ENCODE peak calls at places on chromosome 5, in four cellular contexts. Z, W, P and C are unnamed samples.

GRCh38 chr5:151448038-151448985 is 909 bp downstream of the SLC36A1 start:
- DNase-seq in Z (peak; percentile 47), W (no peak), P (no peak), C (no peak)

GRCh38 chr5:103373576-103374472 is 115.3 kb downstream of the MACIR start:
- DNase-seq in Z (no peak), W (no peak), P (no peak), C (no peak)

GRCh38 chr5:59390074-59390659 is 503.4 kb downstream of the PDE4D start:
- DNase-seq in Z (no peak), W (peak; percentile 46), P (no peak), C (no peak)

GRCh38 chr5:171571663-171572062 is 152.2 kb downstream of the FGF18 start:
- DNase-seq in Z (peak; percentile 53), W (peak; percentile 57), P (no peak), C (peak; percentile 41)

GRCh38 chr5:169832845-169833244 is 147.4 kb downstream of the INSYN2B start:
- DNase-seq in Z (no peak), W (no peak), P (no peak), C (no peak)

GRCh38 chr5:82221020-82221419 is 57.1 kb downstream of the RPS23 start:
- DNase-seq in Z (no peak), W (no peak), P (no peak), C (no peak)

GRCh38 chr5:83562817-83563557 is 91.4 kb downstream of the VCAN start:
- DNase-seq in Z (no peak), W (peak; percentile 83), P (no peak), C (no peak)

GRCh38 chr5:87411586-87412416 is 929 bp downstream of the CCNH start:
- DNase-seq in Z (peak; percentile 31), W (peak; percentile 68), P (peak; percentile 50), C (no peak)

GRCh38 chr5:26237489-26237888 is 800.9 kb downstream of the CDH9 start:
- DNase-seq in Z (no peak), W (no peak), P (no peak), C (no peak)

GRCh38 chr5:7650755-7651154 is 200.2 kb downstream of the CFAP90 start:
- DNase-seq in Z (no peak), W (no peak), P (no peak), C (no peak)

GRCh38 chr5:52846443-52846842 is 58.7 kb downstream of the ITGA1 start:
- DNase-seq in Z (no peak), W (peak; percentile 63), P (no peak), C (no peak)

GRCh38 chr5:80414113-80414512 is 6.2 kb downstream of the ZFYVE16 start:
- DNase-seq in Z (no peak), W (peak; percentile 31), P (no peak), C (no peak)

GRCh38 chr5:96823900-96824351 is 16.2 kb upstream of the ERAP1 start:
- DNase-seq in Z (peak; percentile 60), W (peak; percentile 63), P (no peak), C (peak; percentile 58)

GRCh38 chr5:55601209-55601618 is 66.5 kb upstream of the PLPP1 start:
- DNase-seq in Z (peak; percentile 92), W (peak; percentile 95), P (no peak), C (no peak)

GRCh38 chr5:152170350-152170749 is 234.7 kb downstream of the NMUR2 start:
- DNase-seq in Z (no peak), W (no peak), P (no peak), C (no peak)

GRCh38 chr5:51960617-51961115 is 577.4 kb downstream of the ISL1 start:
- DNase-seq in Z (no peak), W (peak; percentile 5), P (no peak), C (no peak)

GRCh38 chr5:39260095-39260494 is 40.7 kb upstream of the FYB1 start:
- DNase-seq in Z (no peak), W (no peak), P (no peak), C (no peak)

GRCh38 chr5:126736141-126736540 is 40.8 kb upstream of the LMNB1 start:
- DNase-seq in Z (no peak), W (no peak), P (no peak), C (no peak)

GRCh38 chr5:98957307-98957706 is 28.5 kb upstream of the CHD1 start:
- DNase-seq in Z (no peak), W (no peak), P (no peak), C (no peak)

GRCh38 chr5:98954392-98955028 is 25.7 kb upstream of the CHD1 start:
- DNase-seq in Z (no peak), W (no peak), P (no peak), C (no peak)
- H3K4me3 ChIP-seq in Z (no peak overlapping the region), W (no peak overlapping the region), P (no peak overlapping the region), C (no peak overlapping the region)

GRCh38 chr5:159773062-159773924 is 143.0 kb upstream of the ADRA1B start:
- DNase-seq in Z (peak; percentile 89), W (peak; percentile 89), P (peak; percentile 69), C (peak; percentile 46)
- H3K4me3 ChIP-seq in Z (peak overlapping the region; percentile 35), W (peak overlapping the region; percentile 44), P (no peak overlapping the region), C (peak overlapping the region; percentile 36)

GRCh38 chr5:172768098-172768572 is 2.9 kb downstream of the DUSP1 start:
- DNase-seq in Z (peak; percentile 54), W (no peak), P (no peak), C (no peak)
- H3K4me3 ChIP-seq in Z (peak overlapping the region; percentile 75), W (peak overlapping the region; percentile 66), P (peak overlapping the region; percentile 21), C (peak overlapping the region; percentile 82)

DNA sequence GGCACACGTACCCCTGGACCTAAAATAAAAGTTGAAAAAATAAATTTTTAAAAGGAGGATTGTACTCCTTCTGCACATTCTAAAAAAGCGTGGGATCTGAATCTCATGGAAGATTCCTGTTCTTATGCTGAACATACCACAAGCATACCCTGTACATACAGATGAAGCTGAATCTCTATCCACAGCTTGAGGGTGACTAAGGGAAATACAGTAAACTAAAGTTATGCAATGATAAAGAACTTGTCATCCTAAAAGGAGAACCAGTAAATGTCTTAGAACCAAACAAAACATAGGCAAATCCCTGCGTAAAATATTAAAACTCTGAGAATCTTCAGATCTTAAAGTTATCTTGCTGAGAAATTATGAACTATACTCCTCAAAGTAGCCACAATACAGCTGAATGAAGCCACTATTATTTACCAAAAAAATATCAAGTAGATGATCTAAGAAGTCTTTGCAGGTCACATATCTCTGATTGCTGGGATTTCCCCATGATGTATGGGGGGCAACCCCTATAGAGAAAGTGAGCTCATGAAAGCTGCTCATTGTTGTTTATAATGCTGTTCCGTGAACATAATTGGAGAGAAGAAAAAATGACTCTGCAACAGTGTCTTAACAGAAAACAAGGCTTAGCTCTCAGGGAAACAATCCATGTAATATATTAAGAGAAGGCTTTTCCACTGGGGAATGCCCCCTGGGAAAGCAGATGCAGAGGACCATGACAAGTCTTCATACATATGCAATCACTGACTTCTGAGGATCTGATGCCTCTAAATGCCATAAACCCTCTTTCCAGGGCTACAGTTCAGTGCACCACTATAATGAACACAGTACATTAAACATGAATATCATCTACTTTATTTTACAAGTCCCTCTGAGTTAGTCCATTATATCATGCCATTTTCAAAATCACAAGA is 210.1 kb downstream of the EPB41L4A start:
- DNase-seq in Z (no peak), W (no peak), P (no peak), C (no peak)
- H3K4me3 ChIP-seq in Z (no peak overlapping the region), W (no peak overlapping the region), P (no peak overlapping the region), C (no peak overlapping the region)

GRCh38 chr5:181168595-181169118 is 21.3 kb downstream of the OR2V2 start:
- DNase-seq in Z (no peak), W (no peak), P (no peak), C (no peak)

GRCh38 chr5:181171782-181172181 is 24.4 kb downstream of the OR2V2 start:
- DNase-seq in Z (no peak), W (no peak), P (no peak), C (no peak)

GRCh38 chr5:181170996-181171395 is 23.6 kb downstream of the OR2V2 start:
- DNase-seq in Z (no peak), W (no peak), P (no peak), C (peak; percentile 71)

GRCh38 chr5:181167814-181168488 is 20.6 kb downstream of the OR2V2 start:
- DNase-seq in Z (no peak), W (no peak), P (no peak), C (no peak)

DNA sequence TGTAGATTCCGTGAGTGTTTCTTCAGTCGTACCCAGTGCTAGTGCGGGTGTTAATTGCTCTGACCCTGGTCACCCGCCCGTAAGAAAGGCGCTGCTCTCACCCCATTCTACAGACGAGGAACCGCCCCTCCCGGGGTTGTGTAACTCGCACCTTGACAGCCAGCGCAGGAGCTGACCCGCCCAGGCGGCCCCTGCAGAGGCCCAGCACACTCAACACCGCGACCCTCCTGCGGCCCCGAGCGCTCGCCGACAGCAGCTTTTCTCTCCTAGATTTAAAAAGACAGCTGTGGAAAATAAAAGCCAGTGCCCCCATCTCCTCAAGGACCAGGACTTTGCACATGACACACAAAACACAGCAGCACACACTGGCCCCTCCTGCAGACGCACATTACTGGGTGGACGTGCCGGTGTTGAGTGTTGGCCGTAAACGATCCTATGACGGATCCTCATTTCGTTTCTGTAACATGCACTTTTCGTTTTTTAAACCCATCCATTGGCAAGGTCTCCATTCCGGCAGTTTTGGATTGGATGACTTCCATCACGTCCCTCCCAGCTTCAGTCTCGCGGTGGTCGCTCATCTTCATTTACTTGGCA is 22.9 kb downstream of the OR2V2 start:
- DNase-seq in Z (no peak), W (no peak), P (no peak), C (no peak)
- H3K4me3 ChIP-seq in Z (no peak overlapping the region), W (peak overlapping the region; percentile 25), P (no peak overlapping the region), C (peak overlapping the region; percentile 3)

GRCh38 chr5:11803436-11803835 is 100.8 kb downstream of the CTNND2 start:
- DNase-seq in Z (no peak), W (no peak), P (no peak), C (no peak)

GRCh38 chr5:11814373-11814772 is 89.9 kb downstream of the CTNND2 start:
- DNase-seq in Z (no peak), W (no peak), P (no peak), C (no peak)

DNA sequence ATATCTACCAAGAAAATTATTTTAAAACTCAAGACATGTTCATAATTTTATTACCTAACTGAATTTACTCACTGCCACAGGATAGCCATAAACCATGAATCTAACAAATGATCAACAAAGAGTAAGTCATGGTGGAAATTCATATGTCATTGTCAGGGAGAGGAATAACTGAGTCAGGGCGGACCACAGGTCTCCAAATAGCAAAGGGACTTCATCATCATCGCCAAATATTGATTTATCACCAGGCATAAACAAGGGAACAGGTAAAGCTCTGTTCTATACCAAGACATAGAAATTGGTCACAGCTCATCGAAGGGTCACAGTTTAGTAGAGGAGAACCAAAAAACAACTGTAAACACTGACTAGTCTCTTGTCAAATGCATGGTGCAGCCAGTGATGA is 94.8 kb downstream of the CTNND2 start:
- DNase-seq in Z (no peak), W (no peak), P (no peak), C (no peak)
- H3K4me3 ChIP-seq in Z (no peak overlapping the region), W (no peak overlapping the region), P (no peak overlapping the region), C (no peak overlapping the region)

GRCh38 chr5:172895549-172895948 is 61.5 kb downstream of the ERGIC1 start:
- DNase-seq in Z (no peak), W (no peak), P (no peak), C (no peak)

GRCh38 chr5:172898513-172899369 is 60.5 kb upstream of the RPL26L1 start:
- DNase-seq in Z (no peak), W (no peak), P (no peak), C (no peak)

GRCh38 chr5:172896465-172896864 is 62.4 kb downstream of the ERGIC1 start:
- DNase-seq in Z (no peak), W (no peak), P (no peak), C (no peak)

GRCh38 chr5:172899436-172899835 is 59.8 kb upstream of the RPL26L1 start:
- DNase-seq in Z (no peak), W (no peak), P (no peak), C (no peak)

GRCh38 chr5:172897691-172898512 is 61.3 kb upstream of the RPL26L1 start:
- DNase-seq in Z (peak; percentile 99), W (peak; percentile 92), P (no peak), C (peak; percentile 90)
- H3K4me3 ChIP-seq in Z (peak overlapping the region; percentile 1), W (peak overlapping the region; percentile 21), P (no peak overlapping the region), C (no peak overlapping the region)